ENCODE peak calls at places on chromosomes 7 and 10, in six cellular contexts. K is glutamatergic neuron, E is A549, H is brain microvascular endothelial cell, Z is gastrocnemius medialis, O is fibroblast of the aortic adventitia. X is an unnamed sample.

GRCh38 chr10:133224076-133224475 is 5.9 kb upstream of the UTF1 start:
- DNase-seq in K (no peak), E (no peak), H (no peak), Z (no peak), O (no peak), X (no peak)

GRCh38 chr7:112452102-112452888 is 2.0 kb downstream of the IFRD1 start:
- DNase-seq in K (peak; percentile 57), E (peak; percentile 24), H (peak; percentile 54), Z (peak; percentile 65), O (peak; percentile 82), X (no peak)

GRCh38 chr10:31770307-31770902 is 158.2 kb downstream of the ARHGAP12 start:
- DNase-seq in K (peak; percentile 75), E (no peak), H (no peak), Z (no peak), O (no peak), X (no peak)

GRCh38 chr7:82697897-82698296 is 254.3 kb upstream of the CACNA2D1 start:
- DNase-seq in K (no peak), E (peak; percentile 35), H (no peak), Z (no peak), O (peak; percentile 12), X (no peak)

GRCh38 chr7:1979591-1980560 is 252.9 kb downstream of the MAD1L1 start:
- DNase-seq in K (no peak), E (no peak), H (no peak), Z (no peak), O (no peak), X (no peak)

GRCh38 chr10:5563991-5564536 is 39.3 kb downstream of the CALML3 start:
- DNase-seq in K (no peak), E (no peak), H (peak; percentile 60), Z (no peak), O (no peak), X (no peak)

GRCh38 chr7:34080513-34080912 is 175.2 kb downstream of the BMPER start:
- DNase-seq in K (no peak), E (no peak), H (no peak), Z (no peak), O (peak; percentile 88), X (no peak)

GRCh38 chr10:108877130-108877529 is 1046.2 kb downstream of the XPNPEP1 start:
- DNase-seq in K (no peak), E (no peak), H (no peak), Z (no peak), O (peak; percentile 52), X (no peak)

GRCh38 chr7:52233248-52233647 is 802.2 kb upstream of the POM121L12 start:
- DNase-seq in K (no peak), E (no peak), H (no peak), Z (no peak), O (no peak), X (no peak)

GRCh38 chr10:5534051-5534821 is 9.5 kb downstream of the CALML3 start:
- DNase-seq in K (no peak), E (no peak), H (no peak), Z (no peak), O (peak; percentile 40), X (no peak)

GRCh38 chr10:91409069-91409868 is 875 bp upstream of the HECTD2 start:
- DNase-seq in K (peak; percentile 71), E (peak; percentile 86), H (peak; percentile 73), Z (peak; percentile 80), O (peak; percentile 88), X (peak; percentile 55)

GRCh38 chr7:140156460-140157080 is 20.2 kb downstream of the KDM7A start:
- DNase-seq in K (no peak), E (no peak), H (no peak), Z (no peak), O (no peak), X (no peak)

GRCh38 chr7:25028370-25028971 is 48.5 kb upstream of the OSBPL3 start:
- DNase-seq in K (no peak), E (peak; percentile 70), H (peak; percentile 76), Z (no peak), O (peak; percentile 92), X (no peak)

GRCh38 chr10:24207781-24208611 is 942 bp upstream of the KIAA1217 start:
- DNase-seq in K (no peak), E (peak; percentile 10), H (no peak), Z (no peak), O (peak; percentile 25), X (no peak)

GRCh38 chr10:130368761-130369560 is 232.8 kb downstream of the GLRX3 start:
- DNase-seq in K (no peak), E (no peak), H (no peak), Z (no peak), O (no peak), X (no peak)

GRCh38 chr7:85688712-85689111 is 501.9 kb upstream of the SEMA3D start:
- DNase-seq in K (no peak), E (no peak), H (no peak), Z (no peak), O (peak; percentile 37), X (no peak)

GRCh38 chr7:69932034-69932628 is 333.9 kb downstream of the AUTS2 start:
- DNase-seq in K (peak; percentile 44), E (peak; percentile 35), H (peak; percentile 14), Z (no peak), O (peak; percentile 63), X (peak; percentile 33)

GRCh38 chr7:88462799-88463198 is 156.1 kb upstream of the STEAP4 start:
- DNase-seq in K (no peak), E (no peak), H (no peak), Z (no peak), O (no peak), X (no peak)
- TF ChIP-seq CTCF in K (no peak), E (no peak), H (no peak), Z (no peak), O (no peak), X (no peak)

DNA sequence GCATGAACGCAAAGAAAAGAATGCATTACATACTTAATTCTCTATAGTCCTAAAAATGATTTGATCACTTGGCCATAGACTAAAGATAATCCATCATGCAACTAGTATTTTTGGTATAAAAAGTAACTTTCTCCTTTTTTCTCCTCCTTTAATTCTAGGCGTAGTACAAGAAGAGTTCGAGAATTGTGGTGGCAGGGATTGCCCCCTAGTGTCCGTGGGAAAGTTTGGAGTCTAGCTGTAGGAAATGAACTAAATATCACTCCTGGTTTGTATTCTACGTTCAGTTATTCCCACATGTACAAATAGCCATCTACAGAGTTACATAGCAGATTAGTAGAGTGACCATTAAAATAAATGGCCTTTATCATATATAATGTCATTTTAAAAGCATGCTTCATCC is 45.5 kb upstream of the HELLS start:
- DNase-seq in K (no peak), E (peak; percentile 36), H (peak; percentile 32), Z (no peak), O (peak; percentile 24), X (no peak)
- TF ChIP-seq CTCF in K (peak; percentile 24), E (peak; percentile 44), H (peak; percentile 79), Z (no peak), O (peak; percentile 56), X (peak; percentile 53)

DNA sequence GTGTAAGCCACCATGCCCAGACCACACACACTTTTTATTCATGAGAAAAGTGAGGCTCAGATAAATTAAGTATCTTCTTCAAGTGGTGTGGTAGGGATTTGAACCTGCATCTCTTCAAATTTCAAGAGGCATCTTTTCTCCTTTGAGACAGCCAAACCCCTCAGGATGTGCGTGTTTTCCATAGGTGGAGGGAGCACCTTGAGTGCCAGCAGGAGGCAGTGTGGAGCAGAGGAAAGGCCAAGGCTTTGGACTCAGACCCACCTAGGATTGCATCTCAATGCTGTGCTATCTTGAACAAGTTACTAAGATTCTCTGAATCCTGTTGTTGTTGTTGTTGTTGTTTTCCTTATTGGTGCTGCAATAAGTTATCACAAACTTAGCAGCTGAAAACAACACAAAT is 40.2 kb upstream of the MYL10 start:
- DNase-seq in K (no peak), E (peak; percentile 20), H (no peak), Z (no peak), O (no peak), X (no peak)
- TF ChIP-seq CTCF in K (no peak), E (no peak), H (peak; percentile 50), Z (no peak), O (peak; percentile 17), X (peak; percentile 32)

GRCh38 chr10:97186911-97187310 is 1.2 kb upstream of the SLIT1 start:
- DNase-seq in K (no peak), E (no peak), H (no peak), Z (no peak), O (no peak), X (no peak)
- TF ChIP-seq CTCF in K (no peak), E (no peak), H (no peak), Z (no peak), O (no peak), X (no peak)

DNA sequence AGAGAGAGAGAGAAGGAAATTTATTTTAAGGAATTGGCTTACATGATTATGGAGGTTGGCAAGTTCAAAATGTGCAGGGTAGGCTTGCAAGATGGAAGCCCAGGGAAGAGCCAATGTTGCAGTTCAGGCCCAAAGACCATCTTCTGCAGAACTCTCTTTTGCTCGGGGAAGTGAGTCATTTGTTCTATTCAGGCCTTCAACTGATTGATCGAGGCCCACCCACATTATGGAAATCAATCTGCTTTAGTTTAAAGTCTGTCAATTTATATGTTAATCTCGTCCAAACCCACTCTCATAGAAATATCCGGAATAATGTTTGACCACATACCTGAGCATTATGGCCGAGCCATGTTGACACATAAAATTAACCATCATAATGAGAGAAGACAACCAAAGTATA is 113.3 kb upstream of the CXCL12 start:
- DNase-seq in K (no peak), E (no peak), H (no peak), Z (no peak), O (no peak), X (no peak)
- TF ChIP-seq CTCF in K (no peak), E (no peak), H (no peak), Z (no peak), O (no peak), X (no peak)

DNA sequence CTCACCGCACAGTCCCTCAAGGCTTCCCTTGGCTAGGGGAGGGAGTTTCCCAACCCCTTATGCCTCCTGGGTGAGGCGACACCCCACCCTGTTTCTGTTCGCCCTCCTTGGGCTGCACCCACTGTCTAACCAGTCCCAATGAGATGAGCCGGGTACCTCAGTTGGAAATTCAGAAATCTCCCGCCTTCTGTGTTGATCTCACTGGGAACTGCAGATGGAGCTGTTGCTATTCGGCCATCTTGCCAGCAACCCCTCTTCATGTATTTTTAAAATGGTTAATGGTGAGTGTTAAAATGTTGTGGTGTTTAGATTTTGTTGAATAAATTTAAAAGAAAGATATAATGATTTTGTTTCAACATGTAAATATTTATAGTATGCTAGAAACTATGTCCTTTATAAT is 22.0 kb downstream of the UMAD1 start:
- DNase-seq in K (peak; percentile 33), E (peak; percentile 6), H (peak; percentile 27), Z (no peak), O (peak; percentile 27), X (no peak)
- TF ChIP-seq CTCF in K (peak; percentile 19), E (peak; percentile 32), H (peak; percentile 65), Z (no peak), O (peak; percentile 26), X (peak; percentile 49)

GRCh38 chr7:28516390-28517145 is 104.2 kb downstream of the CREB5 start:
- DNase-seq in K (no peak), E (no peak), H (no peak), Z (no peak), O (no peak), X (no peak)
- TF ChIP-seq CTCF in K (no peak), E (no peak), H (no peak), Z (no peak), O (no peak), X (no peak)

GRCh38 chr7:130277763-130278643 is 11.3 kb downstream of the CPA2 start:
- DNase-seq in K (peak; percentile 86), E (peak; percentile 48), H (peak; percentile 59), Z (no peak), O (peak; percentile 79), X (peak; percentile 34)
- TF ChIP-seq CTCF in K (peak; percentile 61), E (peak; percentile 39), H (peak; percentile 75), Z (peak; percentile 54), O (peak; percentile 67), X (peak; percentile 50)

GRCh38 chr10:93080350-93081046 is 6.8 kb downstream of the CYP26A1 start:
- DNase-seq in K (peak; percentile 68), E (peak; percentile 66), H (peak; percentile 36), Z (no peak), O (peak; percentile 66), X (peak; percentile 64)
- TF ChIP-seq CTCF in K (peak; percentile 91), E (peak; percentile 91), H (peak; percentile 91), Z (peak; percentile 72), O (peak; percentile 85), X (peak; percentile 89)

X was measured in neural crest cell.